ENCODE peak calls at places on chromosomes 6 and 20, in nine cellular contexts. M is GM06990, C is fibroblast of lung, Y is A673, I is A549, S is upper lobe of right lung, W is gastrocnemius medialis, Q is fibroblast of pulmonary artery, H is hepatocyte. B is an unnamed sample.

GRCh38 chr6:111784423-111784822 is 88.8 kb downstream of the FYN start:
- DNase-seq in M (no peak), C (peak; percentile 18), Y (peak; percentile 28), I (no peak), S (no peak), W (no peak), Q (peak; percentile 74), H (no peak), B (no peak)

GRCh38 chr6:19723533-19723932 is 113.6 kb upstream of the ID4 start:
- DNase-seq in M (no peak), C (peak; percentile 91), Y (peak; percentile 17), I (peak; percentile 36), S (no peak), W (no peak), Q (peak; percentile 70), H (peak; percentile 6), B (no peak)

GRCh38 chr6:82711992-82712788 is 348.6 kb downstream of the TPBG start:
- DNase-seq in M (no peak), C (no peak), Y (no peak), I (no peak), S (no peak), W (peak; percentile 52), Q (peak; percentile 38), H (no peak), B (peak; percentile 57)

GRCh38 chr6:101706576-101706975 is 313.1 kb downstream of the GRIK2 start:
- DNase-seq in M (no peak), C (no peak), Y (no peak), I (no peak), S (no peak), W (no peak), Q (no peak), H (no peak), B (no peak)

GRCh38 chr20:58511364-58511763 is 3.8 kb downstream of the APCDD1L start:
- DNase-seq in M (no peak), C (peak; percentile 72), Y (peak; percentile 60), I (peak; percentile 7), S (no peak), W (no peak), Q (peak; percentile 87), H (peak; percentile 23), B (no peak)

GRCh38 chr20:41432620-41433602 is 66.3 kb upstream of the EMILIN3 start:
- DNase-seq in M (no peak), C (no peak), Y (no peak), I (no peak), S (no peak), W (no peak), Q (no peak), H (no peak), B (no peak)

GRCh38 chr6:133218831-133219230 is 22.3 kb upstream of the EYA4 start:
- DNase-seq in M (no peak), C (no peak), Y (no peak), I (no peak), S (no peak), W (no peak), Q (no peak), H (no peak), B (no peak)

GRCh38 chr6:7640607-7641577 is 50.9 kb downstream of the SNRNP48 start:
- DNase-seq in M (no peak), C (peak; percentile 41), Y (no peak), I (peak; percentile 47), S (no peak), W (no peak), Q (peak; percentile 71), H (peak; percentile 65), B (no peak)

GRCh38 chr6:14770572-14770971 is 475.3 kb upstream of the JARID2 start:
- DNase-seq in M (no peak), C (peak; percentile 81), Y (no peak), I (peak; percentile 18), S (no peak), W (no peak), Q (peak; percentile 52), H (no peak), B (no peak)

GRCh38 chr20:61178431-61179080 is 73.5 kb upstream of the CDH4 start:
- DNase-seq in M (no peak), C (no peak), Y (no peak), I (no peak), S (no peak), W (no peak), Q (no peak), H (peak; percentile 61), B (no peak)

GRCh38 chr6:22068561-22069346 is 228.1 kb downstream of the PRL start:
- DNase-seq in M (peak; percentile 82), C (no peak), Y (no peak), I (no peak), S (no peak), W (no peak), Q (no peak), H (no peak), B (no peak)

GRCh38 chr6:124372076-124372475 is 568.4 kb downstream of the NKAIN2 start:
- DNase-seq in M (no peak), C (peak; percentile 62), Y (no peak), I (no peak), S (no peak), W (no peak), Q (no peak), H (no peak), B (no peak)

GRCh38 chr6:142013286-142013685 is 119.4 kb upstream of the GJE1 start:
- DNase-seq in M (no peak), C (peak; percentile 87), Y (peak; percentile 80), I (peak; percentile 62), S (no peak), W (no peak), Q (peak; percentile 89), H (no peak), B (no peak)

GRCh38 chr6:37766717-37767116 is 52.8 kb upstream of the ZFAND3 start:
- DNase-seq in M (no peak), C (no peak), Y (no peak), I (no peak), S (no peak), W (no peak), Q (no peak), H (no peak), B (no peak)

GRCh38 chr20:6679086-6679485 is 88.4 kb upstream of the BMP2 start:
- DNase-seq in M (no peak), C (no peak), Y (no peak), I (no peak), S (no peak), W (no peak), Q (no peak), H (no peak), B (no peak)

GRCh38 chr6:106188104-106188794 is 102.1 kb downstream of the PRDM1 start:
- DNase-seq in M (no peak), C (no peak), Y (no peak), I (peak; percentile 11), S (no peak), W (no peak), Q (no peak), H (no peak), B (no peak)

GRCh38 chr6:106186172-106186571 is 100.0 kb downstream of the PRDM1 start:
- DNase-seq in M (no peak), C (no peak), Y (no peak), I (no peak), S (no peak), W (no peak), Q (no peak), H (no peak), B (no peak)

GRCh38 chr6:106185626-106186025 is 99.5 kb downstream of the PRDM1 start:
- DNase-seq in M (no peak), C (no peak), Y (no peak), I (no peak), S (no peak), W (no peak), Q (no peak), H (no peak), B (no peak)

GRCh38 chr6:106187424-106187982 is 101.4 kb downstream of the PRDM1 start:
- DNase-seq in M (no peak), C (no peak), Y (no peak), I (no peak), S (no peak), W (no peak), Q (no peak), H (no peak), B (no peak)

GRCh38 chr6:106186714-106187113 is 100.6 kb downstream of the PRDM1 start:
- DNase-seq in M (no peak), C (no peak), Y (no peak), I (no peak), S (no peak), W (no peak), Q (no peak), H (no peak), B (no peak)
- TF ChIP-seq CTCF in M (no peak), C (no peak), Y (no peak), I (no peak), S (no peak), W (no peak), Q (no peak), H (no peak), B (no peak)

DNA sequence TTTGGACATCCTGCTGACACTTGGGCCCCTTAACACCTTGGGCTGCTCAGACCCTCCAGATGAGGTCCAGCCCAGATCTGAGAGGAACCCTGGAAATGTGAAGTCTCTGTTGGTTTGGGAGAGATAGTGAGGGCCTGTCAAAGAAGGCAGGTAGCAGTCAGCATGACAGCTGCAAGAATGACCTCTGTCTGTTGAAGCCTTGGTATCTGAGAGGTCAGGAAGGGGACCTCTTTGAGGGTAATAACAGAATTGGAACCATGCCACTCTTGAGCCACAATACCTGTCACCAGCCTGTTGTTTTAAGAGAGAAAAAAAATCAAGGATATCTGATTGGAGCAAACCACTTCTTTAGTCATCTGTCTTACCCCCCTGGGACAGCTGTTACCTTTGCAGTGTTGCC is 4.2 kb downstream of the SYS1 start:
- DNase-seq in M (no peak), C (no peak), Y (no peak), I (no peak), S (no peak), W (no peak), Q (no peak), H (no peak), B (no peak)
- H3K4me3 ChIP-seq in M (no peak overlapping the region), C (no peak overlapping the region), Y (no peak overlapping the region), I (no peak overlapping the region), S (no peak overlapping the region), W (no peak overlapping the region), Q (no peak overlapping the region), H (no peak overlapping the region), B (no peak overlapping the region)

DNA sequence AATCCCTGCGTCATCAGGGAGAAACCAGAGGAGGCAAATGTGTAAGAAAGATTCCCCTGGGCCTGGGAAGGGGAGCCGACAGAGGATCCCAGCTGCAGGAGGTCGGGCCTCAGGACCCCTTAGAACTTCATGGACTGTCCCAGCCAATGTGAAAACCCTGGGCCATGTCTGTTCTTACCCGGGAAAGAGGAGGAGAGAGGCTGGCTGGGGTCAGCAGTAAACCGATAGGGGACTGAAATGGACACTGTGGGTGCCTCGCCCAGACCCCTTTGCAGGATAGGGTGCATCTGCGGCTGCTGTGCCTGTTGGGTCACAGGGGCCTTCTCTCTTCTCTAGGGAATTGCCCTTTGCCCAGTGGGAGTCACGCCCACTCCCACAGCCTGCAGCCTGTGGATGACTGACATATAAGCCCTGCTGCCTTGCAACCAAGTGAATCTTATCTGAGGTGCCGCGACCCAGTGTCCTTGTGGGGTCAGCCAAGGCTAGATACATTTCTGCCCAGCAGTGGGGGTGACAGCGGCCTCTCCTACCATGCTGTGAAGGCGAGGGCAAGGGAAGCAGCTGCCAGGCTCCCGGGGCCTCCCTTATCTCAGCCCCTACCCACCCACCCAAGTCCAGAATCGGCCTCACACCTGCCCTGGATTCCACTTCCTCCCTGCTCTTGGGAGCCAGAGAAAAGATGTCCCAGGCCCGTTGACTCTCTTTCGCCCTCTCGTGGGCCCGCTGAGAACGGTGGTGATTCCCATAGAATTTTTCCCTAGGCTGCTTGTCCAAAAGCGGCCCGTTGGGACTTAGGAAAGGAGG is 76.2 kb upstream of the RNF24 start:
- DNase-seq in M (no peak), C (peak; percentile 73), Y (peak; percentile 61), I (peak; percentile 69), S (peak; percentile 83), W (no peak), Q (peak; percentile 80), H (peak; percentile 74), B (peak; percentile 56)
- TF ChIP-seq CTCF in M (peak; percentile 79), C (peak; percentile 78), Y (peak; percentile 75), I (peak; percentile 70), S (peak; percentile 65), W (peak; percentile 50), Q (peak; percentile 77), H (peak; percentile 68), B (peak; percentile 52)

GRCh38 chr20:63152322-63153253 is 63.3 kb downstream of the YTHDF1 start:
- DNase-seq in M (no peak), C (no peak), Y (no peak), I (no peak), S (no peak), W (no peak), Q (no peak), H (no peak), B (peak; percentile 7)
- H3K4me3 ChIP-seq in M (no peak overlapping the region), C (no peak overlapping the region), Y (no peak overlapping the region), I (no peak overlapping the region), S (no peak overlapping the region), W (no peak overlapping the region), Q (no peak overlapping the region), H (no peak overlapping the region), B (no peak overlapping the region)

B was measured in psoas muscle.